ENCODE peak calls at places on chromosomes 1 and 21, in eight cellular contexts. One of them, this sample, is unnamed.
A peak's percentile ranks its signal among the peaks of the same experiment; 100 is the strongest.

GRCh38 chr1:154871374-154871773 is 1.3 kb upstream of the KCNN3 start:
- DNase-seq in CD8-positive, alpha-beta T cell: no peak
- DNase-seq in NCI-H1105 treated with DMSO at 0.1 percent for 48 hours: peak; percentile 4
- DNase-seq in stimulated activated CD4-positive, alpha-beta T cell treated with anti-CD3 and anti-CD28 coated beads, Interleukin-4, amount 100 ng/mL, for 24 hours: no peak
- DNase-seq in Calu3: peak; percentile 61
- DNase-seq in OCI-LY7: no peak
- DNase-seq in ELR: no peak
- DNase-seq in neural crest cell: no peak
- DNase-seq in this sample: no peak

GRCh38 chr1:110523011-110523410 is 4.0 kb upstream of the KCNA10 start:
- DNase-seq in stimulated activated CD4-positive, alpha-beta T cell treated with anti-CD3 and anti-CD28 coated beads, Interleukin-4, amount 100 ng/mL, for 24 hours: no peak
- DNase-seq in ELR: peak; percentile 8
- DNase-seq in CD8-positive, alpha-beta T cell: no peak
- DNase-seq in Calu3: no peak
- DNase-seq in NCI-H1105 treated with DMSO at 0.1 percent for 48 hours: no peak
- DNase-seq in neural crest cell: no peak
- DNase-seq in OCI-LY7: no peak
- DNase-seq in this sample: no peak

GRCh38 chr1:211579434-211580302 is 707 bp upstream of the SLC30A1 start:
- DNase-seq in stimulated activated CD4-positive, alpha-beta T cell treated with anti-CD3 and anti-CD28 coated beads, Interleukin-4, amount 100 ng/mL, for 24 hours: no peak
- DNase-seq in neural crest cell: peak; percentile 70
- DNase-seq in OCI-LY7: peak; percentile 85
- DNase-seq in ELR: peak; percentile 69
- DNase-seq in Calu3: peak; percentile 82
- DNase-seq in NCI-H1105 treated with DMSO at 0.1 percent for 48 hours: peak; percentile 76
- DNase-seq in CD8-positive, alpha-beta T cell: peak; percentile 80
- DNase-seq in this sample: peak; percentile 85

GRCh38 chr1:196545239-196545638 is 63.0 kb downstream of the KCNT2 start:
- DNase-seq in CD8-positive, alpha-beta T cell: no peak
- DNase-seq in NCI-H1105 treated with DMSO at 0.1 percent for 48 hours: no peak
- DNase-seq in Calu3: no peak
- DNase-seq in stimulated activated CD4-positive, alpha-beta T cell treated with anti-CD3 and anti-CD28 coated beads, Interleukin-4, amount 100 ng/mL, for 24 hours: no peak
- DNase-seq in OCI-LY7: no peak
- DNase-seq in neural crest cell: no peak
- DNase-seq in ELR: no peak
- DNase-seq in this sample: no peak

GRCh38 chr1:156599811-156600210 is 1.5 kb downstream of the GPATCH4 start:
- DNase-seq in stimulated activated CD4-positive, alpha-beta T cell treated with anti-CD3 and anti-CD28 coated beads, Interleukin-4, amount 100 ng/mL, for 24 hours: no peak
- DNase-seq in NCI-H1105 treated with DMSO at 0.1 percent for 48 hours: peak; percentile 8
- DNase-seq in Calu3: no peak
- DNase-seq in ELR: peak; percentile 56
- DNase-seq in CD8-positive, alpha-beta T cell: no peak
- DNase-seq in OCI-LY7: peak; percentile 77
- DNase-seq in neural crest cell: no peak
- DNase-seq in this sample: no peak

GRCh38 chr1:150156868-150157603 is 7.3 kb downstream of the PLEKHO1 start:
- DNase-seq in OCI-LY7: no peak
- DNase-seq in NCI-H1105 treated with DMSO at 0.1 percent for 48 hours: no peak
- DNase-seq in ELR: peak; percentile 53
- DNase-seq in stimulated activated CD4-positive, alpha-beta T cell treated with anti-CD3 and anti-CD28 coated beads, Interleukin-4, amount 100 ng/mL, for 24 hours: no peak
- DNase-seq in CD8-positive, alpha-beta T cell: no peak
- DNase-seq in neural crest cell: no peak
- DNase-seq in Calu3: no peak
- DNase-seq in this sample: no peak

GRCh38 chr1:154557248-154557938 is 1.1 kb downstream of the UBE2Q1 start:
- DNase-seq in CD8-positive, alpha-beta T cell: no peak
- DNase-seq in Calu3: no peak
- DNase-seq in ELR: no peak
- DNase-seq in OCI-LY7: peak; percentile 29
- DNase-seq in neural crest cell: no peak
- DNase-seq in NCI-H1105 treated with DMSO at 0.1 percent for 48 hours: no peak
- DNase-seq in stimulated activated CD4-positive, alpha-beta T cell treated with anti-CD3 and anti-CD28 coated beads, Interleukin-4, amount 100 ng/mL, for 24 hours: no peak
- DNase-seq in this sample: no peak

GRCh38 chr1:200558866-200559459 is 61.6 kb downstream of the KIF14 start:
- DNase-seq in stimulated activated CD4-positive, alpha-beta T cell treated with anti-CD3 and anti-CD28 coated beads, Interleukin-4, amount 100 ng/mL, for 24 hours: no peak
- DNase-seq in ELR: peak; percentile 62
- DNase-seq in neural crest cell: no peak
- DNase-seq in NCI-H1105 treated with DMSO at 0.1 percent for 48 hours: peak; percentile 61
- DNase-seq in Calu3: peak; percentile 43
- DNase-seq in OCI-LY7: peak; percentile 44
- DNase-seq in CD8-positive, alpha-beta T cell: no peak
- DNase-seq in this sample: no peak

GRCh38 chr1:46062651-46063319 is 69.6 kb downstream of the PIK3R3 start:
- DNase-seq in CD8-positive, alpha-beta T cell: no peak
- DNase-seq in Calu3: peak; percentile 22
- DNase-seq in NCI-H1105 treated with DMSO at 0.1 percent for 48 hours: no peak
- DNase-seq in OCI-LY7: no peak
- DNase-seq in neural crest cell: no peak
- DNase-seq in stimulated activated CD4-positive, alpha-beta T cell treated with anti-CD3 and anti-CD28 coated beads, Interleukin-4, amount 100 ng/mL, for 24 hours: peak; percentile 58
- DNase-seq in ELR: peak; percentile 22
- DNase-seq in this sample: no peak

GRCh38 chr1:179707406-179707805 is 35.7 kb upstream of the FAM163A start:
- DNase-seq in Calu3: no peak
- DNase-seq in OCI-LY7: no peak
- DNase-seq in ELR: no peak
- DNase-seq in neural crest cell: no peak
- DNase-seq in CD8-positive, alpha-beta T cell: no peak
- DNase-seq in stimulated activated CD4-positive, alpha-beta T cell treated with anti-CD3 and anti-CD28 coated beads, Interleukin-4, amount 100 ng/mL, for 24 hours: no peak
- DNase-seq in NCI-H1105 treated with DMSO at 0.1 percent for 48 hours: no peak
- DNase-seq in this sample: no peak

GRCh38 chr1:93616996-93617669 is 64.5 kb downstream of the BCAR3 start:
- DNase-seq in NCI-H1105 treated with DMSO at 0.1 percent for 48 hours: peak; percentile 85
- DNase-seq in CD8-positive, alpha-beta T cell: no peak
- DNase-seq in Calu3: peak; percentile 51
- DNase-seq in ELR: peak; percentile 55
- DNase-seq in OCI-LY7: no peak
- DNase-seq in neural crest cell: no peak
- DNase-seq in stimulated activated CD4-positive, alpha-beta T cell treated with anti-CD3 and anti-CD28 coated beads, Interleukin-4, amount 100 ng/mL, for 24 hours: no peak
- DNase-seq in this sample: peak; percentile 61

GRCh38 chr1:43634729-43635128 is 15.2 kb upstream of the KDM4A start:
- DNase-seq in stimulated activated CD4-positive, alpha-beta T cell treated with anti-CD3 and anti-CD28 coated beads, Interleukin-4, amount 100 ng/mL, for 24 hours: no peak
- DNase-seq in OCI-LY7: no peak
- DNase-seq in NCI-H1105 treated with DMSO at 0.1 percent for 48 hours: no peak
- DNase-seq in CD8-positive, alpha-beta T cell: no peak
- DNase-seq in neural crest cell: no peak
- DNase-seq in Calu3: no peak
- DNase-seq in ELR: no peak
- DNase-seq in this sample: no peak

GRCh38 chr21:45556645-45557601 is 14.7 kb upstream of the SLC19A1 start:
- DNase-seq in ELR: peak; percentile 30
- DNase-seq in OCI-LY7: no peak
- DNase-seq in CD8-positive, alpha-beta T cell: no peak
- DNase-seq in Calu3: no peak
- DNase-seq in NCI-H1105 treated with DMSO at 0.1 percent for 48 hours: no peak
- DNase-seq in stimulated activated CD4-positive, alpha-beta T cell treated with anti-CD3 and anti-CD28 coated beads, Interleukin-4, amount 100 ng/mL, for 24 hours: no peak
- DNase-seq in neural crest cell: no peak
- DNase-seq in this sample: no peak

GRCh38 chr1:207922554-207922953 is 11.6 kb upstream of the CD34 start:
- DNase-seq in stimulated activated CD4-positive, alpha-beta T cell treated with anti-CD3 and anti-CD28 coated beads, Interleukin-4, amount 100 ng/mL, for 24 hours: no peak
- DNase-seq in CD8-positive, alpha-beta T cell: no peak
- DNase-seq in OCI-LY7: no peak
- DNase-seq in ELR: no peak
- DNase-seq in Calu3: no peak
- DNase-seq in NCI-H1105 treated with DMSO at 0.1 percent for 48 hours: no peak
- DNase-seq in neural crest cell: no peak
- DNase-seq in this sample: no peak

GRCh38 chr21:45267390-45267760 is 20.3 kb downstream of the POFUT2 start:
- DNase-seq in ELR: no peak
- DNase-seq in NCI-H1105 treated with DMSO at 0.1 percent for 48 hours: no peak
- DNase-seq in stimulated activated CD4-positive, alpha-beta T cell treated with anti-CD3 and anti-CD28 coated beads, Interleukin-4, amount 100 ng/mL, for 24 hours: no peak
- DNase-seq in Calu3: no peak
- DNase-seq in OCI-LY7: no peak
- DNase-seq in neural crest cell: no peak
- DNase-seq in CD8-positive, alpha-beta T cell: no peak
- DNase-seq in this sample: no peak

GRCh38 chr1:7808253-7808844 is 24.3 kb downstream of the PER3 start:
- DNase-seq in OCI-LY7: peak; percentile 44
- DNase-seq in CD8-positive, alpha-beta T cell: no peak
- DNase-seq in stimulated activated CD4-positive, alpha-beta T cell treated with anti-CD3 and anti-CD28 coated beads, Interleukin-4, amount 100 ng/mL, for 24 hours: no peak
- DNase-seq in ELR: peak; percentile 54
- DNase-seq in neural crest cell: no peak
- DNase-seq in NCI-H1105 treated with DMSO at 0.1 percent for 48 hours: peak; percentile 55
- DNase-seq in Calu3: no peak
- DNase-seq in this sample: peak; percentile 13

GRCh38 chr1:232386721-232387510 is 243.0 kb downstream of the SIPA1L2 start:
- DNase-seq in stimulated activated CD4-positive, alpha-beta T cell treated with anti-CD3 and anti-CD28 coated beads, Interleukin-4, amount 100 ng/mL, for 24 hours: no peak
- DNase-seq in CD8-positive, alpha-beta T cell: no peak
- DNase-seq in OCI-LY7: no peak
- DNase-seq in NCI-H1105 treated with DMSO at 0.1 percent for 48 hours: no peak
- DNase-seq in Calu3: no peak
- DNase-seq in ELR: no peak
- DNase-seq in neural crest cell: no peak
- DNase-seq in this sample: no peak

GRCh38 chr1:244089561-244089960 is 38.5 kb downstream of the ZBTB18 start:
- DNase-seq in CD8-positive, alpha-beta T cell: no peak
- DNase-seq in NCI-H1105 treated with DMSO at 0.1 percent for 48 hours: no peak
- DNase-seq in OCI-LY7: no peak
- DNase-seq in stimulated activated CD4-positive, alpha-beta T cell treated with anti-CD3 and anti-CD28 coated beads, Interleukin-4, amount 100 ng/mL, for 24 hours: no peak
- DNase-seq in ELR: no peak
- DNase-seq in neural crest cell: no peak
- DNase-seq in Calu3: no peak
- DNase-seq in this sample: no peak

GRCh38 chr1:221783437-221783836 is 41.5 kb upstream of the DUSP10 start:
- DNase-seq in OCI-LY7: no peak
- DNase-seq in NCI-H1105 treated with DMSO at 0.1 percent for 48 hours: no peak
- DNase-seq in neural crest cell: no peak
- DNase-seq in CD8-positive, alpha-beta T cell: peak; percentile 19
- DNase-seq in stimulated activated CD4-positive, alpha-beta T cell treated with anti-CD3 and anti-CD28 coated beads, Interleukin-4, amount 100 ng/mL, for 24 hours: no peak
- DNase-seq in ELR: no peak
- DNase-seq in Calu3: no peak
- DNase-seq in this sample: no peak

GRCh38 chr1:231796141-231796540 is 169.6 kb downstream of the DISC1 start:
- DNase-seq in ELR: no peak
- DNase-seq in neural crest cell: no peak
- DNase-seq in stimulated activated CD4-positive, alpha-beta T cell treated with anti-CD3 and anti-CD28 coated beads, Interleukin-4, amount 100 ng/mL, for 24 hours: no peak
- DNase-seq in CD8-positive, alpha-beta T cell: no peak
- DNase-seq in OCI-LY7: no peak
- DNase-seq in Calu3: no peak
- DNase-seq in NCI-H1105 treated with DMSO at 0.1 percent for 48 hours: no peak
- DNase-seq in this sample: no peak

GRCh38 chr1:23585321-23586022 is 26.2 kb upstream of the ID3 start:
- DNase-seq in NCI-H1105 treated with DMSO at 0.1 percent for 48 hours: no peak
- DNase-seq in neural crest cell: no peak
- DNase-seq in stimulated activated CD4-positive, alpha-beta T cell treated with anti-CD3 and anti-CD28 coated beads, Interleukin-4, amount 100 ng/mL, for 24 hours: no peak
- DNase-seq in CD8-positive, alpha-beta T cell: no peak
- DNase-seq in OCI-LY7: no peak
- DNase-seq in ELR: peak; percentile 98
- DNase-seq in Calu3: no peak
- DNase-seq in this sample: no peak

GRCh38 chr21:38766987-38767722 is 38.6 kb upstream of the ETS2 start:
- DNase-seq in OCI-LY7: peak; percentile 79
- DNase-seq in NCI-H1105 treated with DMSO at 0.1 percent for 48 hours: no peak
- DNase-seq in Calu3: peak; percentile 54
- DNase-seq in ELR: no peak
- DNase-seq in stimulated activated CD4-positive, alpha-beta T cell treated with anti-CD3 and anti-CD28 coated beads, Interleukin-4, amount 100 ng/mL, for 24 hours: peak; percentile 76
- DNase-seq in neural crest cell: no peak
- DNase-seq in CD8-positive, alpha-beta T cell: peak; percentile 28
- DNase-seq in this sample: no peak

GRCh38 chr1:3539707-3540425 is 71.4 kb downstream of the MEGF6 start:
- DNase-seq in OCI-LY7: no peak
- DNase-seq in NCI-H1105 treated with DMSO at 0.1 percent for 48 hours: no peak
- DNase-seq in neural crest cell: no peak
- DNase-seq in Calu3: no peak
- DNase-seq in ELR: no peak
- DNase-seq in CD8-positive, alpha-beta T cell: no peak
- DNase-seq in stimulated activated CD4-positive, alpha-beta T cell treated with anti-CD3 and anti-CD28 coated beads, Interleukin-4, amount 100 ng/mL, for 24 hours: no peak
- DNase-seq in this sample: no peak

GRCh38 chr1:25451903-25452302 is 21.2 kb downstream of the MACO1 start:
- DNase-seq in Calu3: no peak
- DNase-seq in stimulated activated CD4-positive, alpha-beta T cell treated with anti-CD3 and anti-CD28 coated beads, Interleukin-4, amount 100 ng/mL, for 24 hours: no peak
- DNase-seq in neural crest cell: no peak
- DNase-seq in NCI-H1105 treated with DMSO at 0.1 percent for 48 hours: no peak
- DNase-seq in OCI-LY7: peak; percentile 37
- DNase-seq in ELR: no peak
- DNase-seq in CD8-positive, alpha-beta T cell: no peak
- DNase-seq in this sample: no peak

GRCh38 chr1:195516036-195516435 is 1092.2 kb downstream of the KCNT2 start:
- DNase-seq in OCI-LY7: no peak
- DNase-seq in stimulated activated CD4-positive, alpha-beta T cell treated with anti-CD3 and anti-CD28 coated beads, Interleukin-4, amount 100 ng/mL, for 24 hours: no peak
- DNase-seq in Calu3: no peak
- DNase-seq in neural crest cell: no peak
- DNase-seq in ELR: peak; percentile 33
- DNase-seq in CD8-positive, alpha-beta T cell: no peak
- DNase-seq in NCI-H1105 treated with DMSO at 0.1 percent for 48 hours: no peak
- DNase-seq in this sample: no peak

GRCh38 chr1:43541721-43542401 is 11.2 kb downstream of the PTPRF start:
- DNase-seq in stimulated activated CD4-positive, alpha-beta T cell treated with anti-CD3 and anti-CD28 coated beads, Interleukin-4, amount 100 ng/mL, for 24 hours: no peak
- DNase-seq in Calu3: no peak
- DNase-seq in OCI-LY7: no peak
- DNase-seq in neural crest cell: no peak
- DNase-seq in CD8-positive, alpha-beta T cell: no peak
- DNase-seq in NCI-H1105 treated with DMSO at 0.1 percent for 48 hours: no peak
- DNase-seq in ELR: no peak
- DNase-seq in this sample: no peak

GRCh38 chr1:27001570-27002360 is 8.3 kb downstream of the TRNP1 start:
- DNase-seq in OCI-LY7: peak; percentile 43
- DNase-seq in Calu3: peak; percentile 80
- DNase-seq in ELR: peak; percentile 39
- DNase-seq in CD8-positive, alpha-beta T cell: no peak
- DNase-seq in NCI-H1105 treated with DMSO at 0.1 percent for 48 hours: no peak
- DNase-seq in neural crest cell: peak; percentile 62
- DNase-seq in stimulated activated CD4-positive, alpha-beta T cell treated with anti-CD3 and anti-CD28 coated beads, Interleukin-4, amount 100 ng/mL, for 24 hours: no peak
- DNase-seq in this sample: no peak

GRCh38 chr1:20837554-20838192 is 50.6 kb upstream of the HP1BP3 start:
- DNase-seq in OCI-LY7: no peak
- DNase-seq in neural crest cell: no peak
- DNase-seq in NCI-H1105 treated with DMSO at 0.1 percent for 48 hours: no peak
- DNase-seq in ELR: no peak
- DNase-seq in stimulated activated CD4-positive, alpha-beta T cell treated with anti-CD3 and anti-CD28 coated beads, Interleukin-4, amount 100 ng/mL, for 24 hours: no peak
- DNase-seq in CD8-positive, alpha-beta T cell: no peak
- DNase-seq in Calu3: no peak
- DNase-seq in this sample: no peak

GRCh38 chr1:38020361-38020760 is 7.8 kb downstream of the UTP11 start:
- DNase-seq in CD8-positive, alpha-beta T cell: no peak
- DNase-seq in ELR: no peak
- DNase-seq in Calu3: no peak
- DNase-seq in neural crest cell: no peak
- DNase-seq in NCI-H1105 treated with DMSO at 0.1 percent for 48 hours: no peak
- DNase-seq in OCI-LY7: no peak
- DNase-seq in stimulated activated CD4-positive, alpha-beta T cell treated with anti-CD3 and anti-CD28 coated beads, Interleukin-4, amount 100 ng/mL, for 24 hours: no peak
- DNase-seq in this sample: no peak

GRCh38 chr21:43902441-43902840 is 37.4 kb downstream of the AGPAT3 start:
- DNase-seq in stimulated activated CD4-positive, alpha-beta T cell treated with anti-CD3 and anti-CD28 coated beads, Interleukin-4, amount 100 ng/mL, for 24 hours: no peak
- DNase-seq in ELR: no peak
- DNase-seq in Calu3: no peak
- DNase-seq in OCI-LY7: no peak
- DNase-seq in CD8-positive, alpha-beta T cell: no peak
- DNase-seq in neural crest cell: no peak
- DNase-seq in NCI-H1105 treated with DMSO at 0.1 percent for 48 hours: no peak
- DNase-seq in this sample: no peak

GRCh38 chr1:213714645-213715044 is 273.1 kb upstream of the PROX1 start:
- DNase-seq in ELR: no peak
- DNase-seq in neural crest cell: peak; percentile 13
- DNase-seq in OCI-LY7: no peak
- DNase-seq in NCI-H1105 treated with DMSO at 0.1 percent for 48 hours: no peak
- DNase-seq in stimulated activated CD4-positive, alpha-beta T cell treated with anti-CD3 and anti-CD28 coated beads, Interleukin-4, amount 100 ng/mL, for 24 hours: no peak
- DNase-seq in CD8-positive, alpha-beta T cell: no peak
- DNase-seq in Calu3: no peak
- DNase-seq in this sample: peak; percentile 40

GRCh38 chr1:201656670-201657032 is 117.7 kb downstream of the NAV1 start:
- DNase-seq in NCI-H1105 treated with DMSO at 0.1 percent for 48 hours: peak; percentile 93
- DNase-seq in OCI-LY7: no peak
- DNase-seq in ELR: no peak
- DNase-seq in neural crest cell: no peak
- DNase-seq in CD8-positive, alpha-beta T cell: no peak
- DNase-seq in stimulated activated CD4-positive, alpha-beta T cell treated with anti-CD3 and anti-CD28 coated beads, Interleukin-4, amount 100 ng/mL, for 24 hours: no peak
- DNase-seq in Calu3: no peak
- DNase-seq in this sample: peak; percentile 58

GRCh38 chr1:27203946-27204345 is 30.5 kb upstream of the WDTC1 start:
- DNase-seq in neural crest cell: no peak
- DNase-seq in stimulated activated CD4-positive, alpha-beta T cell treated with anti-CD3 and anti-CD28 coated beads, Interleukin-4, amount 100 ng/mL, for 24 hours: no peak
- DNase-seq in ELR: peak; percentile 14
- DNase-seq in CD8-positive, alpha-beta T cell: no peak
- DNase-seq in NCI-H1105 treated with DMSO at 0.1 percent for 48 hours: no peak
- DNase-seq in OCI-LY7: no peak
- DNase-seq in Calu3: no peak
- DNase-seq in this sample: no peak

GRCh38 chr1:176559474-176560390 is 96.8 kb downstream of the PAPPA2 start:
- DNase-seq in OCI-LY7: peak; percentile 60
- DNase-seq in NCI-H1105 treated with DMSO at 0.1 percent for 48 hours: peak; percentile 45
- DNase-seq in CD8-positive, alpha-beta T cell: no peak
- DNase-seq in neural crest cell: peak; percentile 65
- DNase-seq in Calu3: peak; percentile 64
- DNase-seq in ELR: peak; percentile 70
- DNase-seq in stimulated activated CD4-positive, alpha-beta T cell treated with anti-CD3 and anti-CD28 coated beads, Interleukin-4, amount 100 ng/mL, for 24 hours: peak; percentile 8
- DNase-seq in this sample: peak; percentile 23